ENCODE peak calls at places on chromosome 9, in seven cellular contexts. Z is cardiac muscle cell, O is dorsolateral prefrontal cortex, X is adrenal gland, C is right lobe of liver, T is IMR-90, J is AG09309. L is an unnamed sample.

GRCh38 chr9:89496645-89497044 is 1.3 kb downstream of the SEMA4D start:
- DNase-seq in T (no peak), O (no peak), J (no peak), Z (no peak), C (no peak), X (no peak), L (no peak)

GRCh38 chr9:82581516-82581915 is 481.4 kb downstream of the RASEF start:
- DNase-seq in Z (no peak), X (no peak), O (no peak), T (no peak), J (no peak), C (no peak), L (no peak)

GRCh38 chr9:111891910-111892499 is 4.6 kb upstream of the UGCG start:
- DNase-seq in X (no peak), Z (no peak), J (no peak), C (no peak), T (no peak), O (no peak), L (no peak)

GRCh38 chr9:589723-590122 is 251.8 kb upstream of the DMRT1 start:
- DNase-seq in Z (peak), T (peak), O (no peak), C (no peak), X (no peak), J (peak), L (no peak)

GRCh38 chr9:899440-900184 is 58.1 kb downstream of the DMRT1 start:
- DNase-seq in X (no peak), C (no peak), T (no peak), J (no peak), O (no peak), Z (no peak), L (no peak)

GRCh38 chr9:113879318-113879717 is 3.2 kb downstream of the ZNF618 start:
- DNase-seq in T (no peak), J (no peak), Z (no peak), X (peak), O (no peak), C (no peak), L (no peak)

GRCh38 chr9:127087836-127088235 is 34.6 kb downstream of the ANGPTL2 start:
- DNase-seq in O (no peak), X (no peak), C (no peak), Z (no peak), J (no peak), T (no peak), L (no peak)

GRCh38 chr9:79570449-79571308 is 1.1 kb upstream of the TLE4 start:
- DNase-seq in Z (peak), O (no peak), X (peak), T (peak), C (peak), J (no peak), L (no peak)

GRCh38 chr9:78871086-78871451 is 574.1 kb downstream of the PSAT1 start:
- DNase-seq in O (no peak), Z (no peak), X (no peak), C (no peak), J (no peak), T (no peak), L (no peak)

GRCh38 chr9:16661816-16662215 is 208.7 kb downstream of the BNC2 start:
- DNase-seq in O (no peak), X (no peak), C (no peak), J (no peak), T (no peak), Z (no peak), L (no peak)

GRCh38 chr9:124479947-124480620 is 27.1 kb downstream of the NR5A1 start:
- DNase-seq in T (no peak), C (no peak), Z (no peak), O (no peak), J (no peak), X (peak), L (no peak)

GRCh38 chr9:81984911-81985310 is 3.7 kb upstream of the SPATA31D1 start:
- DNase-seq in T (peak), O (no peak), J (no peak), X (no peak), Z (no peak), C (no peak), L (no peak)

GRCh38 chr9:12748016-12748415 is 26.8 kb upstream of the LURAP1L start:
- DNase-seq in Z (no peak), O (no peak), T (peak), X (no peak), J (no peak), C (no peak), L (no peak)

GRCh38 chr9:82970359-82970758 is 92.6 kb downstream of the RASEF start:
- DNase-seq in X (no peak), Z (no peak), O (no peak), J (no peak), T (no peak), C (no peak), L (peak)

GRCh38 chr9:77744877-77745435 is 96.8 kb upstream of the GNA14 start:
- DNase-seq in T (no peak), X (no peak), J (no peak), C (no peak), O (no peak), Z (no peak), L (no peak)

GRCh38 chr9:6838158-6838557 is 80.4 kb downstream of the KDM4C start:
- DNase-seq in X (no peak), O (no peak), T (no peak), C (no peak), Z (peak), J (no peak), L (no peak)

DNA sequence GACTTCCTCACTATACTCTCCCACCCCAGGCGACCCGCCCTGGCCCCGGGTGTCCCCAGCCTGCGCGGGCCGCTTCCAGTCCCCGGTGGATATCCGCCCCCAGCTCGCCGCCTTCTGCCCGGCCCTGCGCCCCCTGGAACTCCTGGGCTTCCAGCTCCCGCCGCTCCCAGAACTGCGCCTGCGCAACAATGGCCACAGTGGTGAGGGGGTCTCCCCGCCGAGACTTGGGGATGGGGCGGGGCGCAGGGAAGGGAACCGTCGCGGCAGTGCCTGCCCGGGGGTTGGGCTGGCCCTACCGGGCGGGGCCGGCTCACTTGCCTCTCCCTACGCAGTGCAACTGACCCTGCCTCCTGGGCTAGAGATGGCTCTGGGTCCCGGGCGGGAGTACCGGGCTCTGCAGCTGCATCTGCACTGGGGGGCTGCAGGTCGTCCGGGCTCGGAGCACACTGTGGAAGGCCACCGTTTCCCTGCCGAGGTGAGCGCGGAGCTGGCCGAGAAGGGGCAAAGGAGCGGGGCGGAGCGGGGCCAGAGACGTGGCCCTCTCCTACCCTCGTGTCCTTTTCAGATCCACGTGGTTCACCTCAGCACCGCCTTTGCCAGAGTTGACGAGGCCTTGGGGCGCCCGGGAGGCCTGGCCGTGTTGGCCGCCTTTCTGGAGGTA is 2.1 kb downstream of the CA9 start:
- DNase-seq in X (no peak), T (no peak), Z (peak), J (no peak), O (no peak), C (no peak), L (no peak)
- TF ChIP-seq CTCF in X (no peak), T (no peak), Z (peak), J (no peak), O (no peak), C (no peak), L (no peak)

GRCh38 chr9:37010976-37011375 is 23.1 kb downstream of the PAX5 start:
- DNase-seq in X (no peak), O (no peak), C (no peak), J (no peak), Z (no peak), T (no peak), L (no peak)
- H3K4me3 ChIP-seq in X (no peak), O (no peak), C (no peak), J (no peak), Z (no peak), T (no peak), L (no peak)

GRCh38 chr9:130432362-130432761 is 12.4 kb upstream of the ASS1 start:
- DNase-seq in T (no peak), J (no peak), Z (no peak), X (no peak), C (peak), O (no peak), L (no peak)
- TF ChIP-seq CTCF in T (no peak), J (peak), Z (no peak), X (no peak), C (peak), O (no peak), L (no peak)

DNA sequence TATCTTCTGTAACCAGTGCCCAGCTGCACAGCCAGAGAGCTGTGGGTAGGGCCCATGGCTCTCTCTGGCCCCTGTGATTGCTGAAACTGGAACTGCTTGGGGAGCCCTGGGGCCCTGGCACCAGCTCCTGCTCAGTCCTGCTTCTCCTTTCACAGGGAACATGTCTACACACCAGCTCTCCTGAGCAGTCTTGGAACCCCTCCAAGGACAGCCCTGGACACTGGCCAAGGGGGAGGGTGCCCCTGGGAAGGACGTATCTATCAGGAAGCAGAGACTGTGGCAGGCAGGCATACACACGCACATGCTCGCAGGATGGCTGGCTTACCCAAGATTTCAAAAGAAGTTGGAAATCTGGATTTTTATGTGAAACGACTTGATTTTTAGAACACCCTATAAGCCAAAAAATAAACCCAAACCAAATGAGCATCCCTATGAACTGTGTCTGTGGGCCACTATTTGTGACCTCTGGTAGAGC is 8.8 kb upstream of the TRAF1 start:
- DNase-seq in O (peak), Z (peak), T (peak), J (peak), X (peak), C (peak), L (peak)
- H3K4me3 ChIP-seq in O (no peak), Z (no peak), T (no peak), J (no peak), X (no peak), C (no peak), L (no peak)

GRCh38 chr9:120729796-120730195 is 15.5 kb upstream of the MEGF9 start:
- DNase-seq in Z (no peak), C (no peak), O (no peak), J (no peak), T (no peak), X (no peak), L (no peak)
- TF ChIP-seq CTCF in Z (no peak), C (peak), O (no peak), J (peak), T (no peak), X (no peak), L (no peak)

GRCh38 chr9:14029811-14030210 is 284.1 kb downstream of the NFIB start:
- DNase-seq in X (no peak), T (no peak), J (no peak), O (no peak), Z (peak), C (no peak), L (no peak)

GRCh38 chr9:14030350-14030823 is 283.6 kb downstream of the NFIB start:
- DNase-seq in C (no peak), T (peak), Z (peak), J (no peak), X (no peak), O (no peak), L (no peak)

GRCh38 chr9:14033067-14033466 is 280.9 kb downstream of the NFIB start:
- DNase-seq in X (no peak), Z (no peak), T (no peak), O (no peak), J (no peak), C (no peak), L (no peak)

GRCh38 chr9:14031015-14031414 is 282.9 kb downstream of the NFIB start:
- DNase-seq in X (peak), J (no peak), O (no peak), T (peak), Z (peak), C (no peak), L (no peak)

GRCh38 chr9:14031761-14032279 is 282.1 kb downstream of the NFIB start:
- DNase-seq in Z (peak), T (no peak), X (no peak), J (no peak), O (no peak), C (no peak), L (no peak)
- H3K4me3 ChIP-seq in Z (no peak), T (no peak), X (no peak), J (no peak), O (no peak), C (no peak), L (peak)

DNA sequence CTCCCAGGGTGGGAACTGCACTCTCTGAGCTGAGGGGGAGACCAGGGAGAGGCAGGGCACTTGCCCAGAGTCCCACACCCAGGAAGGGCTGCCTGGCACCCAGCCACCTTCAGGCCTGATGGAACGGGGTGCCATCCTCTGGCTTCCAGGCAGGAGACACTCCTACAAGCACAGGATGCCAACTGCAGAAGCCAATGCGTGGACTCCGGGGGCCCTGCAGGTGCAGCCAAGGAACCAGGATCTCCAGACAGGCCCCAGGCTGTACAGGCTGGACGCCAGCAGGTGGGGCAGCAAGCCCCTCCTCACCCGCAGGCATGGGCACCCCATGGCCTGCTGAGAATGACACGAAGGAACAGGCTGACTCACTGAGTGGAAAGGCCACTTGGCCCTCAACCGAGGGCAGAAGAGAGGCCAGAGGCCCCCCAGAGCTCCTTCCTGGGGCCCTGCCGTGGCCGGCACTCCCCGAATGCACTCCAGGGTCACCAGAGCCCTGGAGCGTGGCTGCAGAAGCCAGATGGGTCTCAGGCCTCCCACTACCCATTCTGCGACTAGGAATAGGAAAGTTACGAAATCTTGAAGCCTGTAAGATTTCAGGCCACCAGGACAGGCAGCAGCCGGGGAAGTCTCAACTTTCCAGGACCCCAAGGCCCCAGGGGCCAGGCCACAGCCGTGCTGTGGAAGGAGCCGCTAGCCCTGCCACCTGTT is 15.7 kb downstream of the NACC2 start:
- DNase-seq in X (no peak), O (no peak), T (no peak), C (no peak), J (no peak), Z (no peak), L (no peak)
- TF ChIP-seq CTCF in X (no peak), O (no peak), T (no peak), C (no peak), J (no peak), Z (no peak), L (no peak)

GRCh38 chr9:37029304-37029775 is 4.7 kb downstream of the PAX5 start:
- DNase-seq in J (no peak), T (no peak), C (no peak), Z (no peak), X (no peak), O (no peak), L (no peak)
- H3K4me3 ChIP-seq in J (no peak), T (no peak), C (no peak), Z (no peak), X (no peak), O (no peak), L (no peak)

GRCh38 chr9:11319477-11320060 is 706.8 kb upstream of the PTPRD start:
- DNase-seq in C (no peak), X (no peak), O (no peak), T (no peak), J (no peak), Z (peak), L (no peak)
- TF ChIP-seq CTCF in C (peak), X (no peak), O (peak), T (no peak), J (no peak), Z (peak), L (peak)

GRCh38 chr9:93958875-93959682 is 3.9 kb upstream of the BARX1 start:
- DNase-seq in X (no peak), O (no peak), T (peak), Z (peak), C (peak), J (no peak), L (no peak)
- H3K4me3 ChIP-seq in X (no peak), O (peak), T (no peak), Z (peak), C (no peak), J (no peak), L (peak)